ENCODE peak calls at places on chromosome 18, in nine cellular contexts. M, Q, F, R, J, W, E, G and U are unnamed samples. For H3K27me3, the result is how much of the 10 kb centered on the place peaks cover.

GRCh38 chr18:67282796-67283195 is 233.7 kb downstream of the DSEL start:
- DNase-seq in M (no peak), Q (no peak), F (no peak), R (no peak), J (no peak), W (no peak), E (no peak), G (no peak), U (no peak)

GRCh38 chr18:59951591-59951990 is 51.8 kb downstream of the PMAIP1 start:
- DNase-seq in M (no peak), Q (no peak), F (no peak), R (no peak), J (no peak), W (no peak), E (no peak), G (no peak), U (no peak)

GRCh38 chr18:58392336-58393000 is 236.4 kb downstream of the ALPK2 start:
- DNase-seq in M (no peak), Q (peak), F (no peak), R (no peak), J (no peak), W (peak), E (no peak), G (no peak), U (no peak)

GRCh38 chr18:40866013-40866644 is 1088.9 kb upstream of the PIK3C3 start:
- DNase-seq in M (no peak), Q (no peak), F (no peak), R (no peak), J (no peak), W (no peak), E (no peak), G (no peak), U (no peak)

GRCh38 chr18:45255142-45255890 is 360.0 kb upstream of the SLC14A2 start:
- DNase-seq in M (no peak), Q (no peak), F (peak), R (no peak), J (no peak), W (peak), E (no peak), G (no peak), U (no peak)

GRCh38 chr18:21056545-21056944 is 55.1 kb downstream of the ROCK1 start:
- DNase-seq in M (no peak), Q (no peak), F (no peak), R (no peak), J (no peak), W (no peak), E (no peak), G (no peak), U (no peak)

GRCh38 chr18:59249186-59249774 is 24.0 kb downstream of the RAX start:
- DNase-seq in M (no peak), Q (peak), F (peak), R (no peak), J (no peak), W (peak), E (peak), G (peak), U (no peak)

GRCh38 chr18:23071285-23071684 is 64.0 kb upstream of the CABLES1 start:
- DNase-seq in M (peak), Q (peak), F (no peak), R (peak), J (peak), W (no peak), E (no peak), G (no peak), U (peak)

GRCh38 chr18:75247041-75247551 is 36.5 kb downstream of the TSHZ1 start:
- DNase-seq in M (no peak), Q (no peak), F (no peak), R (no peak), J (no peak), W (peak), E (no peak), G (no peak), U (no peak)

GRCh38 chr18:55783921-55784320 is 195.9 kb upstream of the TCF4 start:
- DNase-seq in M (no peak), Q (no peak), F (no peak), R (no peak), J (no peak), W (no peak), E (no peak), G (no peak), U (no peak)

GRCh38 chr18:45353530-45353929 is 261.7 kb upstream of the SLC14A2 start:
- DNase-seq in M (no peak), Q (no peak), F (no peak), R (no peak), J (no peak), W (no peak), E (no peak), G (no peak), U (no peak)

GRCh38 chr18:76466410-76466991 is 28.5 kb downstream of the ZNF516 start:
- DNase-seq in M (peak), Q (no peak), F (no peak), R (no peak), J (no peak), W (no peak), E (no peak), G (no peak), U (no peak)

GRCh38 chr18:76252880-76253279 is 242.2 kb downstream of the ZNF516 start:
- DNase-seq in M (no peak), Q (no peak), F (no peak), R (no peak), J (no peak), W (peak), E (no peak), G (no peak), U (no peak)

GRCh38 chr18:24734058-24734457 is 273.6 kb downstream of the HRH4 start:
- DNase-seq in M (no peak), Q (no peak), F (no peak), R (no peak), J (no peak), W (peak), E (peak), G (no peak), U (no peak)

GRCh38 chr18:13676499-13676898 is 49.9 kb downstream of the FAM210A start:
- DNase-seq in M (no peak), Q (no peak), F (no peak), R (no peak), J (no peak), W (no peak), E (no peak), G (no peak), U (no peak)
- H3K27me3 ChIP-seq in M (under half), Q (under half), F (under half), R (under half), J (under half), W (under half), E (under half), G (under half), U (under half)

DNA sequence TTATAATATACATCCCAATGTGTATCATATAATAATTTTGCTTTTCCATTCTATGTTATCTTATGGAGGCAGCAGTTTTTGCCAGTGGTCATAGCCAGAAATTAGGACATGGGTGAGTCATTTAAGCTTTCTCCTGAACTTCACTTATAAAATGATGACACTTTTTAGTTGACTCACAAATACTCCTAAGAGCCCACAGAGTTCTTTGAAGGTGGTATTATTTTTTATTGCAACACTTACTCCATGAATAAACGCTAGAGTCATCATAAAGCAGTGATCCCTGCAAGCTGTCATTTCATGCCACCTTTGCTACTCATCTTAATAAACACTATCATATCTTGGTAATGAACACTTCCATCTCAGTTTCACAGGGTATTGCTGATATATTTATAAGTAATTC is 69.9 kb upstream of the MAPRE2 start:
- DNase-seq in M (no peak), Q (no peak), F (no peak), R (no peak), J (no peak), W (peak), E (no peak), G (no peak), U (no peak)
- H3K27me3 ChIP-seq in M (under half), Q (under half), F (under half), R (under half), J (under half), W (under half), E (under half), G (under half), U (under half)

DNA sequence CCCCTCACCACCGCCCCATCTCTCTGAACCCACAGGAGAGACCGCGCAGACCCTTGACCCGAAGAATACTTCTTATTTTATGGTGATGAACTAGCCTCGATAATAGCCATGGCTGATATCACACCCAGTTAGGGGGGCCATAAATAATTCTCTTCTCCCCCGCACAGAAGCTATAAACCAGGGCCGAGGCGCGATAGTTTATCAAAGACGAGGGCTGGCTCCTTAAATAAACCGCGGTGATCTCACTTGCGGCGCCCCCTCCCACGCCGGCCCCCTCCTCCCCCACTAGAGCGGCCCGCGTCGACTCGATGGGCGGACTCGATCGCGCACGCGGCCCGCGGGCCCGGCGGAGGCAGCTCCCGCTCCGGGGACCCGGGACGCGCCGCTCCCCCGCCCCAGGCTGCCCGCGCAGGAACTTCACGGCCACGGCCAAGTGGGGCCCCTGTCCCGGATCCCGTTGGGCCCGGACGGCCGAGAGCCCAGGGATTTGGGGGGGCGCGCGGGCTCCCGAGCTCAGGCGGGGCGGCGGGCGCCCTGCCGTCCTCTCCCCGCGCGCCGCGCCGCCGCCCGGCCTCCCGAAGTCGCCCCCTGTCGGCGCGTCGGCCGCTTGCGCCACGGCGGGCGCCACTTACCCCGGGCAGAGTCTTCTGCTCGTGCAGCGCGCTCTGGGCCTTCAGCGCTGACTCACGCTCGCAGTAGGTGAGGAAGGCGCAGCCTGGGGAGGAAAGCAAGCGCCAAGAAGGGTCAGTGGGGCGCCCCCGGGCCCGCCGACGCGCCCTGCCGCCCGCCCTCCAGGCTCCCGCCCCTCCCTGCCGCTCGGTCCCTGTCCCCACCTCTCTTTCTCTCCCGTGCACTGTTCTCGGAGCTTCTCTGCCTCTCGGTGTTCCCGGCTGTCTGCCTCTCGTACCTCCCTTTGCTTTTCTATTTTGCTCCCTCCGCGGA is 80.4 kb downstream of the CELF4 start:
- DNase-seq in M (no peak), Q (peak), F (peak), R (no peak), J (no peak), W (peak), E (no peak), G (no peak), U (no peak)
- H3K27me3 ChIP-seq in M (half or more), Q (under half), F (under half), R (under half), J (half or more), W (under half), E (under half), G (under half), U (half or more)

GRCh38 chr18:78934551-78935225 is 44.9 kb upstream of the SALL3 start:
- DNase-seq in M (no peak), Q (no peak), F (no peak), R (no peak), J (no peak), W (no peak), E (no peak), G (no peak), U (no peak)

GRCh38 chr18:78936251-78937005 is 43.2 kb upstream of the SALL3 start:
- DNase-seq in M (no peak), Q (no peak), F (no peak), R (no peak), J (no peak), W (no peak), E (no peak), G (no peak), U (no peak)

GRCh38 chr18:78932281-78932680 is 47.3 kb upstream of the SALL3 start:
- DNase-seq in M (no peak), Q (no peak), F (no peak), R (no peak), J (no peak), W (no peak), E (no peak), G (no peak), U (peak)

GRCh38 chr18:78935406-78935805 is 44.2 kb upstream of the SALL3 start:
- DNase-seq in M (no peak), Q (no peak), F (no peak), R (no peak), J (no peak), W (no peak), E (no peak), G (no peak), U (peak)

DNA sequence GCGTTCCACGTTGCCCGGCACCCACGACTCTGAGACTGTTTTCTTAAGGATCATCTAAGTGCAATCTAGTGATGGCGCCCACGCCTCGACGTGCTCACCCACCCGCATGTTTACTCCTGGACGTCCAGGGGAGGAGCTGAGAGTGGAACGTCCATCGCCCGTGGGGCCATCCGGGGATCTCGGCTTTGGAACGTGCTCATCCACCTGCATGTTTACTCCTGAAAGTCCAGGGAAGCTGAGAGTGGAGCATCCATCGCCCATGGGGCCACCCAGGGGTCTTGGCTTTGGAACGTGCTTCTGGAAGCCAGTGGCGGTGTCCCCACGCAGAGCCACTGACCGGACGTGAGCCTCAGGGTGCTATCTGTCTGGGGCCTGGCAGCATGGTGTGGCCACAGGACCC is 45.6 kb upstream of the SALL3 start:
- DNase-seq in M (peak), Q (no peak), F (no peak), R (no peak), J (no peak), W (no peak), E (no peak), G (no peak), U (peak)
- H3K27me3 ChIP-seq in M (under half), Q (under half), F (under half), R (under half), J (under half), W (under half), E (half or more), G (under half), U (under half)